ENCODE peak calls at places on chromosomes 7 and 10, in six cellular contexts. X is A549, P is K562, H is NB4, B is endothelial cell of umbilical vein, W is GM12878. D is an unnamed sample.

GRCh38 chr7:16055263-16055976 is 365.9 kb downstream of the CRPPA start:
- DNase-seq in X (peak; percentile 1), P (no peak), H (no peak), B (no peak), W (no peak), D (no peak)

GRCh38 chr7:8291742-8292141 is 29.8 kb upstream of the ICA1 start:
- DNase-seq in X (no peak), P (no peak), H (no peak), B (no peak), W (no peak), D (no peak)

GRCh38 chr7:26157520-26158105 is 5.6 kb downstream of the NFE2L3 start:
- DNase-seq in X (no peak), P (no peak), H (no peak), B (no peak), W (no peak), D (no peak)

GRCh38 chr10:90652519-90652918 is 205.3 kb downstream of the HTR7 start:
- DNase-seq in X (peak; percentile 17), P (no peak), H (peak; percentile 9), B (peak; percentile 10), W (no peak), D (no peak)

GRCh38 chr10:109956454-109957091 is 33.3 kb upstream of the XPNPEP1 start:
- DNase-seq in X (peak; percentile 69), P (peak; percentile 53), H (peak; percentile 67), B (peak; percentile 41), W (no peak), D (peak; percentile 68)

GRCh38 chr7:73899731-73900142 is 38.8 kb downstream of the TMEM270 start:
- DNase-seq in X (no peak), P (no peak), H (no peak), B (peak; percentile 16), W (no peak), D (no peak)

GRCh38 chr10:109969907-109970306 is 37.9 kb upstream of the ADD3 start:
- DNase-seq in X (no peak), P (no peak), H (no peak), B (no peak), W (no peak), D (no peak)

GRCh38 chr7:142359694-142360279 is 101.9 kb upstream of the PRSS58 start:
- DNase-seq in X (no peak), P (no peak), H (no peak), B (no peak), W (no peak), D (no peak)

GRCh38 chr10:13404791-13405190 is 56.7 kb upstream of the SEPHS1 start:
- DNase-seq in X (no peak), P (no peak), H (no peak), B (no peak), W (no peak), D (no peak)

GRCh38 chr10:68826764-68827591 is at the start of gene STOX1:
- DNase-seq in X (peak; percentile 83), P (peak; percentile 92), H (peak; percentile 83), B (peak; percentile 60), W (no peak), D (peak; percentile 43)

DNA sequence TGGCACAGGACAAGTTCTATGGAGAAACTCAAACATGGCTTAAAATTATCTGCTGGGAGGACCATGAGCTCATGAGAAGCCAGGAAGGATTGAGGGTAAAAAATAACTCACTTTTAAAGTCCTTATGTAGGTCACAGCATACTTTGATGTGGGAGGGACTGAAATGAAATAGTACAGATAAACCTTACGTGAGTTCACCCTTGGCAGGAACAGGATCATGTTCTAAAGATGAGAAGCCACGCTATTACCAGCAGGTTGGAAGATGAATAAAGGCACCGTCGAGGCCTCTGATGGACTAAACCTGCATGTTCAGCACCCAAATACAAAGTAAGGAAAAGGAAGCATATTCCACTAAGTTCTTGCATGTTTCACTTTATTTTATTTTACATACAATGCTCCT is 369.3 kb upstream of the KLF6 start:
- DNase-seq in X (no peak), P (no peak), H (no peak), B (no peak), W (no peak), D (no peak)
- TF ChIP-seq MYC in X (no peak), P (no peak), H (no peak), B (no peak), W (no peak), D (no peak)

DNA sequence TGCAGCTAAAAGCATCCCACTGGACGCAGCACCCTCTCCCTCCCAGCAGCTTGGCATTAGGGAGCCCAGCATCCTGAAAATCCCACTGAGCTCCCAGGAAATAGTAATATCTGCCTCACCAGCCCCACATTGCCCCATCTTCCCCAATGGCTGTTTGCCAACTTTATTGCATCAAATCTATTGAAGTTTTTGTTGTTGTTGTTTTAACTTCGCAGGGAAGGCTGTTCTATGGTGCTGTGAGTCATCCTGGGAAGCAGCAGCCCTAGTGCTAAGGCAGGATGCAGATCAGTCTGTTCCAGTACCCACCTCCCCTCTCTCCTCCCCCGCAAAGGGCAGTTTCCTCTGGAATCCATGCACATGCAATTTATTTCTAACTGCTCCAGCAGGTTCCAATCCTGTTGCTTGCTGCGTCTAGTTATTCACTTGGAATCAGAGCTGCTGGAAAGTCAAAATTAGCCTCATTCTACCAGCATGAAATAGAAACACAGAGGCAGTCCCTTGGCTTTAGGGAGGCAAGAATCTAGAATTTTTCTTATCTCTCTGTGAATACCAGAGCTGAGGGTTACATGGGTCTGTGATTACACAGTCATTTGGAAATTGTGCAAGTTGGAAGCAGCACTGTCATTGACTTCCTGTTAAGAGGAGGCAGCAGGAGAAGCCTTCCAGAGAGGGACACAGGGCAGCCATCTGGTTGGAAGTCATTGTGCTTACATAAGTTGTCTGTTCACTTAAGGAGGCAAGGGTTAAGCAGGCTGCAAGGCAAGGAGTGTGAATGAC is 115.9 kb upstream of the CACUL1 start:
- DNase-seq in X (peak; percentile 52), P (no peak), H (peak; percentile 93), B (peak; percentile 70), W (no peak), D (peak; percentile 8)
- TF ChIP-seq MYC in X (no peak), P (no peak), H (no peak), B (no peak), W (no peak), D (no peak)

GRCh38 chr10:48448796-48449195 is 142.3 kb downstream of the MAPK8 start:
- DNase-seq in X (no peak), P (no peak), H (no peak), B (peak; percentile 24), W (no peak), D (no peak)
- TF ChIP-seq MYC in X (no peak), P (no peak), H (no peak), B (no peak), W (no peak), D (no peak)

GRCh38 chr10:95815701-95816100 is 59.7 kb downstream of the ENTPD1 start:
- DNase-seq in X (no peak), P (no peak), H (no peak), B (peak; percentile 55), W (no peak), D (no peak)

GRCh38 chr10:95810198-95810976 is 54.4 kb downstream of the ENTPD1 start:
- DNase-seq in X (no peak), P (no peak), H (no peak), B (no peak), W (no peak), D (no peak)

GRCh38 chr10:95815133-95815532 is 59.2 kb downstream of the ENTPD1 start:
- DNase-seq in X (no peak), P (no peak), H (no peak), B (no peak), W (no peak), D (no peak)

GRCh38 chr10:95818010-95818409 is 62.0 kb downstream of the ENTPD1 start:
- DNase-seq in X (no peak), P (no peak), H (no peak), B (no peak), W (no peak), D (no peak)

DNA sequence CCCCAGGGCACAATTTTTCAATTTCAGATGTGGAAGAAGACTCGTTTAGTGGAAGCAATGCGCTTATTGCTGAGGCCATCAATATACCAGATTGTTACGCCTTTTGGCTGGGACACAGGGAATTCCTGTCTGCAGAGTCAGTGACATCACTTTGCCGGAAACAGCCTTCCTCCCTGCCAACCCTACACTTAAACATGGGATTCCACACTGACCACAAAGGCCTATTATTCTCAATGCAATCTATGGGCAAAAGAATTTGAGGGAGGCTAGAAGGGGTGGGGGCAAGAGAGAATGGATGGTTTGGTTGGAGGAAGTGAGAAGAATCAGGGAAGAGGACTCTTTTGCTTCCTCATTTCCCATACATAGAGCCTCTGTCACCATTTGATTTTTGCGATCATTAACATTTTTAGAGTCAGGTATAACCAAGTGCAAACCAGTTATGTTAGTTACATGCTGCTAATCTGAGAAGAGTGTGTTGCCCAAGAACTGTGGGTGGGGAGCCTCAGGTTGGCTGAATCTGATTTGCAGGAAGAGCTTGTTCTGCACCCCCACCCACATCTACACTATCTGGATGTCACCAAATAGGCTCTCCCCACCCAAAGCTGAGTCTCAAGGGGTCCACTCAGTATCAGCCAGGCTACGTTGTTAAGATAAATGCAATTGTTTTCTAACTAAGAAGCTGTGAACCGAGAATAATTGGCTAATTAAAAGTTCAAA is 58.2 kb downstream of the ENTPD1 start:
- DNase-seq in X (no peak), P (no peak), H (no peak), B (peak; percentile 76), W (no peak), D (peak; percentile 76)
- TF ChIP-seq MYC in X (no peak), P (no peak), H (no peak), B (no peak), W (no peak), D (no peak)

GRCh38 chr10:132541601-132542011 is 4.0 kb downstream of the INPP5A start:
- DNase-seq in X (no peak), P (no peak), H (no peak), B (no peak), W (no peak), D (no peak)

GRCh38 chr10:132539431-132539839 is 1.8 kb downstream of the INPP5A start:
- DNase-seq in X (no peak), P (no peak), H (no peak), B (no peak), W (no peak), D (no peak)

GRCh38 chr10:132539894-132540293 is 2.3 kb downstream of the INPP5A start:
- DNase-seq in X (no peak), P (no peak), H (peak; percentile 67), B (peak; percentile 54), W (no peak), D (no peak)

GRCh38 chr10:132541129-132541528 is 3.5 kb downstream of the INPP5A start:
- DNase-seq in X (no peak), P (no peak), H (no peak), B (no peak), W (no peak), D (no peak)

DNA sequence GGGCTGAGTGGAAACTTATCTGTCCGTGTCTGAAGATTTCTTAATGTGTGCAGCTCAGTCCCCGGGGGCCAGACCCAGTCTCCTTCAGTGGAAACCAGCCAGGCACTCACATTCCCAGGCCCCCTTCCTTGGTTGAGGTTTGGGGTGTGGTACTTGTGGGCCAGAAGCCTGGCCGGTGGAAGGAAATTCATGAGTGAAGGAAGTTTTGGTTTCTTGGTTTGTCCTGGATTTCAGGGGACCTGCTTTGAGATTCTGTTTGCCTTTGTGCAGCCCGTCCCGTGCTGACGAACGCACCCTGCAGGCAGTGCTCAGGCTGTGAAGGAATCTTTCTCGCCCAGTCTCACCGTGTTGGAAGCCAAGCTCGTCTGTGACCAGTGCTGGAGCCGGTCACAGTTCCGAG is 2.9 kb downstream of the INPP5A start:
- DNase-seq in X (no peak), P (no peak), H (peak; percentile 51), B (peak; percentile 48), W (no peak), D (no peak)
- TF ChIP-seq MYC in X (no peak), P (no peak), H (peak; percentile 15), B (no peak), W (no peak), D (no peak)

D was measured in HepG2.